ENCODE peak calls at places on chromosome 13, in eight cellular contexts. T is left ventricle myocardium inferior; W is EL; O is right cardiac atrium; Q is HFFc6; C is T-helper 2 cell; B is ELR; D is naive thymus-derived CD4-positive, alpha-beta T cell. I is an unnamed sample.

GRCh38 chr13:72221276-72221962 is 354.4 kb upstream of the DACH1 start:
- DNase-seq in C (no peak), B (peak), O (peak), D (no peak), W (peak), Q (no peak), T (no peak), I (no peak)

GRCh38 chr13:29969286-29969685 is 118.9 kb upstream of the UBL3 start:
- DNase-seq in B (peak), C (no peak), T (no peak), W (peak), D (no peak), Q (peak), O (no peak), I (no peak)

GRCh38 chr13:113184568-113185440 is 23.7 kb downstream of the PCID2 start:
- DNase-seq in C (peak), O (peak), D (no peak), Q (no peak), W (no peak), T (no peak), B (no peak), I (peak)

GRCh38 chr13:71610876-71611275 is 256.1 kb downstream of the DACH1 start:
- DNase-seq in O (no peak), Q (no peak), W (no peak), C (no peak), D (no peak), T (no peak), B (no peak), I (no peak)

GRCh38 chr13:25067054-25067453 is 28.9 kb upstream of the PABPC3 start:
- DNase-seq in B (no peak), Q (no peak), W (no peak), T (no peak), D (no peak), O (no peak), C (no peak), I (no peak)

GRCh38 chr13:19860884-19861655 is 2.4 kb downstream of the ZMYM5 start:
- DNase-seq in O (no peak), T (no peak), D (no peak), Q (peak), C (no peak), W (peak), B (peak), I (peak)

GRCh38 chr13:21668665-21669599 is 1.9 kb upstream of the FGF9 start:
- DNase-seq in Q (no peak), B (peak), C (peak), T (no peak), O (peak), W (peak), D (no peak), I (peak)

GRCh38 chr13:62643007-62643483 is 1227.4 kb upstream of the PCDH20 start:
- DNase-seq in W (peak), Q (peak), C (no peak), B (peak), D (no peak), T (no peak), O (no peak), I (no peak)

GRCh38 chr13:38372818-38373217 is 23.2 kb downstream of the UFM1 start:
- DNase-seq in W (no peak), T (no peak), O (no peak), D (no peak), Q (no peak), B (no peak), C (no peak), I (no peak)

I was measured in activated CD8-positive, alpha-beta T cell treated with anti-CD3 and anti-CD28 coated beads, Interleukin-2, amount 10 ng/mL, durations not matched to agents 7 days and 5 days.